ENCODE peak calls at places on chromosomes 13 and 19, in nine cellular contexts. W, T, D, L, O, F, H, C and N are unnamed samples.

GRCh38 chr13:26561636-26562537 is 4.4 kb downstream of the WASF3 start:
- DNase-seq in W (no peak), T (no peak), D (no peak), L (no peak), O (peak; percentile 11), F (no peak), H (no peak), C (no peak), N (no peak)

GRCh38 chr13:101624210-101624922 is 171.9 kb downstream of the ITGBL1 start:
- DNase-seq in W (no peak), T (no peak), D (peak; percentile 5), L (peak; percentile 48), O (no peak), F (peak; percentile 22), H (peak; percentile 7), C (peak; percentile 36), N (no peak)

GRCh38 chr19:17915940-17916593 is 16.7 kb upstream of the CCDC124 start:
- DNase-seq in W (no peak), T (peak; percentile 45), D (no peak), L (no peak), O (peak; percentile 53), F (no peak), H (no peak), C (no peak), N (no peak)

GRCh38 chr13:106619688-106620555 is 52.0 kb upstream of the ARGLU1 start:
- DNase-seq in W (no peak), T (peak; percentile 12), D (peak; percentile 52), L (peak; percentile 29), O (peak; percentile 69), F (peak; percentile 24), H (peak; percentile 53), C (peak; percentile 51), N (no peak)

GRCh38 chr19:53308339-53308811 is 25.2 kb upstream of the ZNF845 start:
- DNase-seq in W (no peak), T (peak; percentile 8), D (no peak), L (no peak), O (peak; percentile 5), F (peak; percentile 87), H (no peak), C (peak; percentile 89), N (no peak)

GRCh38 chr13:104592127-104592526 is 1525.9 kb upstream of the SLC10A2 start:
- DNase-seq in W (no peak), T (no peak), D (no peak), L (peak; percentile 93), O (peak; percentile 68), F (no peak), H (no peak), C (no peak), N (no peak)

GRCh38 chr13:84479656-84480055 is 597.4 kb upstream of the SLITRK1 start:
- DNase-seq in W (no peak), T (no peak), D (no peak), L (peak; percentile 31), O (peak; percentile 92), F (no peak), H (no peak), C (no peak), N (no peak)

GRCh38 chr19:33554821-33555220 is 33.2 kb upstream of the PEPD start:
- DNase-seq in W (no peak), T (no peak), D (no peak), L (no peak), O (no peak), F (no peak), H (no peak), C (no peak), N (peak; percentile 56)

DNA sequence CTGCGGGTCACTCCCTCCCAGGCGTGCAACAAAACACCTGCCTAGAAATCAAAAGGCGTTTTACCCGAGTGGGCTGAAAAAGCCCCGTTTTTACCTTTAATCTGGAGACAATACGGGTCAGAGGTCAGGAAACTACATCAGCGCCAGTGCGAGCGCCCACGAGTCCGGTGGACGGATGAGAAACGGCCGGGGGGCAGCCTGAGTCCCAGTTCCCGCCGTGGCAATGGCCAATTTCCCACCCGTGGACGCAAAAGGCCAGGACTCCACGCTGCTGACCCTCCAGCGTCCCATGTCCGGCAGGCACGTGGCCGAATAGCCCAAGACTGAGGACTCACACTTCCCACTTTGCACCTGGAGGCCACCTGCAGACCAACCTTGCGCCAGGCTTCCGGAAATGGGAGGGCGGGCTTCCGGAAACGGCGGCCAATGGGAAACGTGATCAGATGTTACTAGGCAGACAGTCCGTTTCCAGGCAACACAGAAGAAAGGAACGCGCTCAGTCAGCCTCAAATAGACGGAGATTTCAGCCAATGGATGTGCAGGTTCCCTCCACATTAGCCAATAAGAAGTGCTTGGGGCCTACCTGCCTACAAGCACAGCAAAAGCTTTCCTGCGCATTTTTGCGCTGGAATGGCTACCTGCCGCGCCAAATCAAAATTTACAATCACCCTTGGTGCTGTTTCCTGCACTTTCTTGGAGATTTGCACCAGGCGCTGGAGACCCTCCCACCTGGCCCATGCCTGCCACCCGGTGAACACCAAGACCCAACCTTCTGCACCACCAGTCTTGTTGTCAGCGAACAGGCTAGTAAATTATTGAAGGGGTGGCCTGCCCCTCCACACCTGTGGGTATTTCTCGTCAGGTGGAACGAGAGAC is 47.4 kb downstream of the ZFP14 start:
- DNase-seq in W (peak; percentile 38), T (peak; percentile 93), D (peak; percentile 89), L (peak; percentile 80), O (peak; percentile 98), F (peak; percentile 96), H (peak; percentile 93), C (peak; percentile 99), N (peak; percentile 83)
- TF ChIP-seq CTCF in W (no peak), T (no peak), D (no peak), L (no peak), O (peak; percentile 16), F (no peak), H (peak; percentile 8), C (no peak), N (peak; percentile 42)

GRCh38 chr19:45883881-45884681 is 1.9 kb downstream of the IRF2BP1 start:
- DNase-seq in W (no peak), T (no peak), D (no peak), L (no peak), O (no peak), F (no peak), H (no peak), C (no peak), N (peak; percentile 94)

GRCh38 chr19:45882652-45883585 is 3.0 kb downstream of the IRF2BP1 start:
- DNase-seq in W (peak; percentile 80), T (peak; percentile 87), D (peak; percentile 96), L (no peak), O (peak; percentile 87), F (peak; percentile 94), H (peak; percentile 63), C (peak; percentile 95), N (no peak)

GRCh38 chr19:45881909-45882528 is 3.9 kb downstream of the IRF2BP1 start:
- DNase-seq in W (no peak), T (no peak), D (no peak), L (no peak), O (no peak), F (peak; percentile 56), H (no peak), C (peak; percentile 76), N (no peak)

GRCh38 chr19:45884682-45885555 is 1.0 kb downstream of the IRF2BP1 start:
- DNase-seq in W (no peak), T (peak; percentile 21), D (no peak), L (no peak), O (peak; percentile 33), F (peak; percentile 43), H (no peak), C (peak; percentile 47), N (no peak)

DNA sequence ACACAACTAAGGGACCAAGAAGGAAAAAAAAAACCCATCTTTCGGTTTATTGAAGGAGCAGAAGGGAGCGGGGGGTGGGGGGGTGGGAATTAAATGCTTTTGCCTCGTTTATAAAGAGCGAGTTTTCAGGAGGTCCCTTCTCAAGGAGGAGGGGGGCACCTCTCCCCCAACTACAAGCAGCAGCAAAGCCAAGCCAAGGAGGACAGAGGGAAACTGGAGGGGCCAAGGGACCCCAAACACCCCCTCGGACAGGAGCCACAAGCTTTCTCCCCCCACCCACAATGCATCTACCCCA is 2.4 kb downstream of the IRF2BP1 start:
- DNase-seq in W (no peak), T (no peak), D (no peak), L (no peak), O (no peak), F (no peak), H (no peak), C (no peak), N (no peak)
- TF ChIP-seq CTCF in W (peak; percentile 59), T (peak; percentile 51), D (no peak), L (no peak), O (no peak), F (no peak), H (no peak), C (peak; percentile 41), N (peak; percentile 74)

GRCh38 chr13:32384702-32385101 is 43.2 kb downstream of the N4BP2L1 start:
- DNase-seq in W (no peak), T (no peak), D (no peak), L (no peak), O (peak; percentile 6), F (no peak), H (no peak), C (no peak), N (no peak)

GRCh38 chr13:32383836-32384618 is 43.9 kb downstream of the N4BP2L1 start:
- DNase-seq in W (no peak), T (no peak), D (no peak), L (no peak), O (no peak), F (no peak), H (no peak), C (no peak), N (no peak)

GRCh38 chr13:32385369-32385768 is 42.6 kb downstream of the N4BP2L1 start:
- DNase-seq in W (no peak), T (no peak), D (no peak), L (no peak), O (no peak), F (no peak), H (no peak), C (no peak), N (no peak)

GRCh38 chr13:32378012-32378411 is 49.9 kb downstream of the N4BP2L1 start:
- DNase-seq in W (no peak), T (no peak), D (no peak), L (no peak), O (no peak), F (no peak), H (no peak), C (no peak), N (no peak)

GRCh38 chr13:32381539-32381938 is 46.4 kb downstream of the N4BP2L1 start:
- DNase-seq in W (no peak), T (no peak), D (peak; percentile 45), L (peak; percentile 5), O (peak; percentile 48), F (no peak), H (peak; percentile 30), C (peak; percentile 52), N (no peak)
- TF ChIP-seq CTCF in W (peak; percentile 57), T (peak; percentile 36), D (peak; percentile 54), L (peak; percentile 66), O (peak; percentile 76), F (no peak), H (peak; percentile 73), C (peak; percentile 68), N (peak; percentile 75)

DNA sequence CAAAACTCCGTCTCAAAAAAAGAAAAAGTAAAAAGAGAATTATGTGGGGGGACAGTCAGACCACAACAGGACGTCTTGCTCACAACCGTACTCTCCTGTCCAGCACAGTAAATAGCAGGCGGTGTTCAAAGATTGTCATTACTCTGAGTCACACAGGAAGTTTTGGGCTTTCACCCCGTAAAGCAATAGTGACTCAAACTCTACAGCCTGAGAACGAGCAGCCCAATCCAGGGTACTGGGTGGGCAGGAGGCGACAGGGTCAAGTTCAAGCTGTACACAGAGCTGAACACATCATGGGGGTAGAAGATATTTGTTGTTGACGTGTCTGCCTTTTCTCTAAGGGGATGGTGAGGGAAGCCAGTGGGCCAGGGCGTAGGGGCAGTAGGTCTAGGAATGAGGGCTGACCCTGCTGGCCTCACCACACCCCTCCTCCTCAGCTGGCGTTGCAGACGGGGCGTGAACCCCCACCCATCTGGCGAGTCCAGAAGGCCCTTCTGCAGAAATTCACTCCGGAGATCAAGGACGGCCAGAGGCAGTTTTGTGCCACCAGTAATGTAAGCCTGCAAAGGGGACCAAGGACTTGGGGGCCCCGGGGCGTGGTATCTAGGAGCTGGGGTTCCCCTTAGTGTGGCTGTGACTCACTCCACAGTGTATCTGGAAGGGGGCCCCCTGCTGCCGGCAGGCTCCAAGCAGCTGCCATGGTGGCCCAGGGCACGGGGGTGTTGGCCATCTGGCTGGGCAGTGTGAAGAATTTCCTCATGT is 23.3 kb downstream of the PRR12 start:
- DNase-seq in W (no peak), T (peak; percentile 50), D (peak; percentile 48), L (peak; percentile 55), O (peak; percentile 74), F (no peak), H (no peak), C (no peak), N (no peak)
- TF ChIP-seq CTCF in W (no peak), T (peak; percentile 28), D (no peak), L (no peak), O (no peak), F (no peak), H (no peak), C (no peak), N (peak; percentile 31)